ENCODE peak calls at places on chromosomes 5 and 9, in eight cellular contexts. Z, A, P, S, R, U, V and J are unnamed samples.

GRCh38 chr9:129822825-129823162 is 1.1 kb downstream of the TOR1A start:
- DNase-seq in R (no peak), U (no peak), Z (peak), V (no peak), P (peak), A (no peak), S (no peak), J (no peak)

GRCh38 chr9:2642068-2642467 is 20.5 kb downstream of the VLDLR start:
- DNase-seq in P (no peak), R (no peak), A (no peak), V (no peak), U (no peak), S (no peak), Z (no peak), J (no peak)

GRCh38 chr5:101878190-101878589 is 417.9 kb downstream of the SLCO4C1 start:
- DNase-seq in R (no peak), A (no peak), S (no peak), Z (no peak), V (no peak), U (no peak), P (no peak), J (no peak)

GRCh38 chr9:13718086-13718485 is 438.6 kb upstream of the MPDZ start:
- DNase-seq in U (no peak), Z (no peak), A (no peak), S (peak), P (no peak), R (no peak), V (no peak), J (no peak)

GRCh38 chr5:135569755-135570452 is 8.9 kb downstream of the CXCL14 start:
- DNase-seq in P (peak), S (peak), V (no peak), U (no peak), A (no peak), Z (peak), R (no peak), J (no peak)

GRCh38 chr9:87324613-87325194 is 173.0 kb upstream of the DAPK1 start:
- DNase-seq in U (no peak), V (no peak), A (no peak), R (no peak), Z (peak), S (peak), P (peak), J (no peak)

GRCh38 chr9:21966140-21966851 is 27.9 kb downstream of the CDKN2A start:
- DNase-seq in A (no peak), R (no peak), S (no peak), P (no peak), U (no peak), V (no peak), Z (no peak), J (no peak)

GRCh38 chr5:143064207-143064606 is 294.0 kb downstream of the ARHGAP26 start:
- DNase-seq in R (no peak), A (no peak), U (no peak), P (peak), V (no peak), Z (peak), S (no peak), J (no peak)

GRCh38 chr5:112174959-112175594 is 244.0 kb downstream of the EPB41L4A start:
- DNase-seq in V (no peak), S (peak), Z (peak), R (no peak), P (peak), U (peak), A (no peak), J (no peak)

GRCh38 chr9:93189369-93190132 is 5.6 kb downstream of the WNK2 start:
- DNase-seq in S (no peak), P (no peak), A (no peak), V (no peak), Z (no peak), U (no peak), R (no peak), J (no peak)

GRCh38 chr5:73448451-73449136 is at the start of gene FOXD1:
- DNase-seq in Z (peak), P (peak), A (peak), R (peak), V (peak), U (peak), S (peak), J (peak)
- TF ChIP-seq CTCF in Z (no peak), P (peak), A (no peak), R (no peak), V (no peak), U (no peak), S (no peak), J (no peak)

GRCh38 chr9:121785673-121786542 is 134.5 kb downstream of the DAB2IP start:
- DNase-seq in P (no peak), V (no peak), Z (no peak), U (no peak), R (no peak), S (no peak), A (no peak), J (no peak)

GRCh38 chr9:121783126-121783522 is 131.7 kb downstream of the DAB2IP start:
- DNase-seq in S (no peak), R (no peak), P (no peak), U (no peak), A (no peak), Z (no peak), V (no peak), J (no peak)

GRCh38 chr9:121786543-121786948 is 135.1 kb downstream of the DAB2IP start:
- DNase-seq in U (no peak), P (no peak), R (no peak), A (no peak), V (no peak), S (no peak), Z (no peak), J (no peak)

GRCh38 chr9:121783523-121784507 is 132.4 kb downstream of the DAB2IP start:
- DNase-seq in R (no peak), V (peak), Z (no peak), A (no peak), P (no peak), U (peak), S (no peak), J (no peak)

DNA sequence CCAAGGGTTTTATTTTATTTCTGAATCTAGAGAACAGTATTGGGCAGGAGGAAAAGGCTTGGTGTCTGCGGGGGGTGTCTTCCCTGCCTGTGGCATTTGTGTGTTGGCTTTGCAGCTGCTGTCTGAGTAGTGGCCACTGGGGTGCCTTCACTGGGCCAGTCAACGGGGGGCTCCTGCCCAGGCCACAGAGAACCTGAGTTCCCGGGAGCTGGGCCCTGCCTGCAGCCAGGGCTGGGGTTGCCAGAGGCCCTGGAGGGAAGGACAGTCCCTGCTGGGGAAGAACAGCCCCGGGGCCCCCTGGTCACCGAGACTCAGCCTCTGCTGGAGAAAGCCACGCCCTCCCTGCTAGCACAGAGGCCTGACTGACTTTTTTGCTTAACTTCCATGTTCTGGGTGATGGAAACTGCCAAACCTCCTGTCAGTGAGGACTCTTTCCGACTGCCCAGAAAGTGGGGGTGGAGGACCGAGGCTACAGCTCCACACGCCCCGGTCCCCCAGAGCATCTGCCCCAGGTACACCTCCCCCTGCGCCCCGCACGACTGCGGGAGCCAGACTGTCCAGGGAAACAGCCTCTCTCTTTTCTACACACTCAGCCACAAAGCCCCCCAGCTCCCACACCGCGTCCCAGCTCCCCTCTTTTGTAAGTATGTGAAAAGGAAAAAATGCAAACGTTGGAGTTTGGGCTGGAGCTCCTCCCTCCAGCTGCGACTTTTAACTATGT is 133.4 kb downstream of the DAB2IP start:
- DNase-seq in Z (no peak), S (no peak), P (no peak), R (no peak), U (peak), V (peak), A (no peak), J (no peak)
- TF ChIP-seq CTCF in Z (no peak), S (peak), P (no peak), R (no peak), U (no peak), V (no peak), A (no peak), J (no peak)

DNA sequence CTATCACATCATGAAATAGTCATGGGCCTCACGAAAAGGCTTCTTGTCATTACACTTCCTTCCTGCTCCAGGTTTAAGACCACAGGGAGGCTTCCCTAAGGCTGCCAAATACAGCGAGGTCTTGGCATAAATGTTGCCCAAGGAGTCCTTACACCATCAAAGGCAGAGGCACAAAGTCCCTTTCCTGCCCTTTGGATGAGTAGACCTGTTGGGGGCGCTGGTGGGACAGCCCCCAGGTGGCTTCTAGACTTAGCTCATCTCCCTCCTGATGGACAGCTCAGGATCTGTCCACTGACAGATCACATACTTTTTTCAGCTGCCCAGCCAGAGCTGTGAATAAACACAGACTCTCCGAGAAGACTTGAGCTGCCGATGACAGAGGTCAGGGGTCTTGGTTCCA is 15.5 kb upstream of the MEGF9 start:
- DNase-seq in Z (no peak), U (no peak), P (peak), R (no peak), S (no peak), V (no peak), A (no peak), J (no peak)
- TF ChIP-seq CTCF in Z (peak), U (no peak), P (peak), R (no peak), S (peak), V (no peak), A (no peak), J (no peak)

DNA sequence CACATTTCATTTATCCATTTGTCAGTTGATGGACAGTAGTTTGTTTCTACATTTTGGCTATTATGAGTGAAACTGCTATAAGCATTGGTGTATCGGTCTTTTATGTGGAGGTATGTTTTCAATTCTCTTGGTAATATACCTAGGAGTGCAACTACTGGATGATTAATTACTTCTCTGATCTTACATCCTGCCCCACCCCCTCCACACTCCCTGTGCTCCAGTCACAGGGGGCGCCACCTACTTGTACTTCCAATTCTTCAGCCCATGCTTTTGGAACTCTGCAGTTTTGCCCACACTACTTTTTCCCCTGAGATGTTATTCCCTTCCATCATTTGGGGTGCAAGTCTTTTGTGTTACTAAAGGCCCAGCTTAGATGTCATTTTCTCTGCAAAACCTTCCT is 42.0 kb downstream of the SEC61B start:
- DNase-seq in A (no peak), P (no peak), R (no peak), Z (peak), V (no peak), U (no peak), S (no peak), J (no peak)
- TF ChIP-seq CTCF in A (no peak), P (peak), R (no peak), Z (peak), V (no peak), U (no peak), S (peak), J (no peak)

GRCh38 chr5:120684213-120684612 is 220.1 kb downstream of the PRR16 start:
- DNase-seq in Z (peak), V (no peak), S (no peak), P (peak), U (no peak), R (no peak), A (no peak), J (no peak)
- TF ChIP-seq CTCF in Z (no peak), V (no peak), S (peak), P (no peak), U (no peak), R (no peak), A (no peak), J (no peak)

GRCh38 chr5:141478321-141478945 is 2.7 kb downstream of the PCDHGC3 start:
- DNase-seq in Z (peak), S (no peak), U (no peak), P (no peak), V (no peak), R (peak), A (no peak), J (no peak)
- TF ChIP-seq CTCF in Z (peak), S (peak), U (no peak), P (peak), V (peak), R (peak), A (no peak), J (no peak)

DNA sequence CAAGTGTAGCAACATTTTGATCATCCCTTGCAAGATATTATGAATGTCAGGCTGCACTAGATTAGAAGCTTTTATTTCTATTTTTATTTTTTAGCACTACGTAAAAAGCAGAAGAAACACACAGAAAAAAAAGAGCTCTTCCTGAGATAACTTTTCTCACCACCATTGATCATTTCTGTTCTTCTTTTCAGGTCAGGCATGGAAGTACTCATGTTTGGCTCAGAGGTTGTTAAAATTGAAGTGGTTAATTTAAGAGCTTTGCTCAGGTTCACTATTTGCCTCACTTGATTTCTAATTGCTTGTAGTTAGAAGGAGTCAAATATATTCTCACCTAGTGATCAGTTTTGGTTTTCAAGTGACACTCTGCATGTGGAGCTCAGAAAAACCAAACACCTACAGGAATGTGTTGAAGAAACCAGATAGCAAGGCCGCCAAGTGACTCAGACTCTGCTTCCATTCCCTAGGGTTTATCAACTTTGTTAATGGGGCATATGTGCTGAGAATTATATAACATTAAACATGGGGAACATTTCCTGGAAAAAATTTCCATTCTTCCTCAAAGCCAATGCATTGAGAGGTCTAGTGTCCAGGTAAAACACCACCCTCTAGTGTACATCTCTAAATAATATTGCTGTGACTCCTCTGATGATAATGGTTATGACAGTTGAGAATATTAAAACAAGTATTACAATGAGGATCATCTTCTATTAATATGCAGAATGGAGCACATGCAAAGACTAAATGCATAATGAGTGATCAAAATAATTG is 679.7 kb downstream of the CETN3 start:
- DNase-seq in A (no peak), S (no peak), P (peak), Z (peak), U (no peak), R (no peak), V (no peak), J (no peak)
- TF ChIP-seq CTCF in A (peak), S (peak), P (no peak), Z (peak), U (no peak), R (no peak), V (no peak), J (no peak)

DNA sequence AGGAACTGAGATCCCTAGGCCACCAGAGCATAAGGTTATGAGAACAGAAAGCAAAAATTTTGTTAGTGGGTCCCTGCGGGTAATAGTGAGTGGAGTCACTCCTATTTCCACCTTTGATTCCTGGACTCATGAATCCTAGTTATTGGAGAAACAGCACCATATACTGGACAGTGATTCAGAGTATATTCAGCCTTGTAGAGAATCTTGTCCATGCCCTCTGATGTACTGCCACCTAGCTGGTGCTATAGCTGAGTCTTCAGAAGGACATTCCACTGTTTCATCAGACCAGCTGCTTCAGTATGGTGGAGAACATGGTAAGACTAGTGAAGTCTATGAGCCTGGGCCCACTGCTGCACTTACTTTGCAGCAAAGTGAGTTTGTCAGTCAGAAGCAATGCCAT is 25.0 kb upstream of the ITGA2 start:
- DNase-seq in U (no peak), V (no peak), P (no peak), A (no peak), S (no peak), Z (no peak), R (no peak), J (no peak)
- TF ChIP-seq CTCF in U (no peak), V (no peak), P (no peak), A (no peak), S (peak), Z (peak), R (no peak), J (no peak)

DNA sequence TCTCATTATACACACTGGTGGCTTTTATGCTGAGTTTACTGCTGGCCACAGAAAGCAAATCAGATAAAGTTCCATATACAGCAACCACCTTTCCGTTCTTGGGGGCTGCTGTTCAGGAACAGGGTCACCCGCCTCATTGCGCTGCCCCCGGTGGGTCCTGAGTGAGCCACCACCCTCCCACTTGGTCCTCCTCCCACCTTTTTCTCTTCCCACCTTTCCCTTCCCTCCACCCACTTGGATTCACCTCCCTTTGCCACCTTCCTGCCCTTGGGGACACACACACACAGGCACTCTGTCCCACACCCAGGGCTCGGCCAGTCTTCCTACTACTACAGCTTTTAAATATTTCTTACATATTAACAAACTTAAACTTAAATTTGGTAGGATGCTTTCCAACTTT is 127.6 kb downstream of the WDR70 start:
- DNase-seq in S (no peak), R (no peak), Z (no peak), P (no peak), A (no peak), U (no peak), V (no peak), J (no peak)
- TF ChIP-seq CTCF in S (no peak), R (no peak), Z (no peak), P (no peak), A (no peak), U (no peak), V (no peak), J (no peak)

GRCh38 chr5:115815006-115815692 is 1.3 kb downstream of the CDO1 start:
- DNase-seq in R (no peak), P (no peak), Z (peak), S (no peak), U (no peak), V (no peak), A (no peak), J (no peak)
- TF ChIP-seq CTCF in R (no peak), P (no peak), Z (no peak), S (no peak), U (no peak), V (no peak), A (no peak), J (no peak)